ENCODE peak calls at places on chromosomes 11 and 22, in five cellular contexts. Z is A549; B is uterus; F is left ventricle myocardium inferior; A is CD4-positive, alpha-beta T cell. L is an unnamed sample.

GRCh38 chr11:126945319-126945718 is 55.3 kb downstream of the KIRREL3 start:
- DNase-seq in Z (no peak), F (no peak), B (no peak), A (no peak), L (no peak)

GRCh38 chr22:46058591-46059519 is 81.9 kb upstream of the WNT7B start:
- DNase-seq in Z (no peak), F (peak; percentile 26), A (no peak), B (peak; percentile 37), L (no peak)

GRCh38 chr11:119415517-119415916 is 7.5 kb downstream of the THY1 start:
- DNase-seq in Z (no peak), F (no peak), B (no peak), A (no peak), L (no peak)

GRCh38 chr11:130547761-130548490 is 99.5 kb downstream of the ADAMTS15 start:
- DNase-seq in F (no peak), Z (no peak), B (no peak), A (no peak), L (no peak)

GRCh38 chr11:1515082-1516060 is 28.8 kb upstream of the MOB2 start:
- DNase-seq in F (peak; percentile 78), B (peak; percentile 84), Z (peak; percentile 52), A (peak; percentile 75), L (peak; percentile 82)

GRCh38 chr11:110431212-110432073 is 1.7 kb downstream of the FDX1 start:
- DNase-seq in Z (no peak), A (no peak), F (no peak), B (no peak), L (no peak)

GRCh38 chr11:102552447-102553200 is 22.1 kb upstream of the MMP7 start:
- DNase-seq in Z (peak; percentile 96), F (no peak), B (no peak), A (no peak), L (no peak)

GRCh38 chr11:43517518-43517917 is 158.8 kb downstream of the TTC17 start:
- DNase-seq in B (no peak), Z (no peak), F (no peak), A (no peak), L (no peak)

GRCh38 chr11:122709042-122709760 is 53.7 kb downstream of the UBASH3B start:
- DNase-seq in B (no peak), A (no peak), F (no peak), Z (peak; percentile 52), L (no peak)

GRCh38 chr22:50114221-50114981 is 24.6 kb downstream of the MOV10L1 start:
- DNase-seq in A (no peak), F (no peak), Z (no peak), B (no peak), L (no peak)

GRCh38 chr22:35754761-35755160 is 37.1 kb downstream of the APOL5 start:
- DNase-seq in A (no peak), B (no peak), F (no peak), Z (no peak), L (no peak)

GRCh38 chr11:132126973-132127900 is 756.8 kb downstream of the NTM start:
- DNase-seq in Z (no peak), A (no peak), B (peak; percentile 21), F (peak; percentile 28), L (no peak)

GRCh38 chr11:59867946-59868345 is 1.7 kb upstream of the TCN1 start:
- DNase-seq in F (no peak), Z (no peak), A (no peak), B (no peak), L (no peak)

GRCh38 chr22:40597541-40598453 is 38.7 kb downstream of the MRTFA start:
- DNase-seq in Z (no peak), A (no peak), F (no peak), B (no peak), L (no peak)

GRCh38 chr11:122248130-122248529 is 132.1 kb upstream of the BLID start:
- DNase-seq in Z (no peak), F (no peak), B (no peak), A (no peak), L (no peak)

GRCh38 chr22:37263966-37264887 is 18.1 kb upstream of the CYTH4 start:
- DNase-seq in A (no peak), Z (peak; percentile 19), B (no peak), F (no peak), L (no peak)

GRCh38 chr11:702731-703461 is 3.1 kb upstream of the EPS8L2 start:
- DNase-seq in B (peak; percentile 26), Z (no peak), F (no peak), A (no peak), L (no peak)

GRCh38 chr22:31099841-31100761 is 7.3 kb downstream of the SELENOM start:
- DNase-seq in A (no peak), Z (no peak), F (no peak), B (no peak), L (no peak)

GRCh38 chr11:112769573-112769972 is 191.6 kb upstream of the NCAM1 start:
- DNase-seq in A (no peak), B (no peak), F (no peak), Z (no peak), L (no peak)

GRCh38 chr11:6632116-6633073 is 13.2 kb upstream of the TPP1 start:
- DNase-seq in Z (no peak), B (no peak), A (no peak), F (no peak), L (no peak)

GRCh38 chr22:21688706-21689381 is 23.0 kb downstream of the PPIL2 start:
- DNase-seq in Z (no peak), B (no peak), A (no peak), F (no peak), L (no peak)

GRCh38 chr22:36409911-36410756 is 22.4 kb upstream of the MYH9 start:
- DNase-seq in A (peak; percentile 32), Z (no peak), B (peak; percentile 27), F (peak; percentile 75), L (peak; percentile 67)

GRCh38 chr11:129265125-129265788 is 73.1 kb upstream of the ARHGAP32 start:
- DNase-seq in F (no peak), A (no peak), B (no peak), Z (no peak), L (no peak)

GRCh38 chr22:29382575-29383328 is 5.6 kb downstream of the AP1B1 start:
- DNase-seq in A (no peak), B (no peak), Z (no peak), F (no peak), L (no peak)

GRCh38 chr22:30969532-30970355 is 679 bp downstream of the TUG1 start:
- DNase-seq in F (peak; percentile 38), Z (peak; percentile 44), B (no peak), A (no peak), L (no peak)

GRCh38 chr22:23857606-23858483 is at the start of gene SLC2A11:
- DNase-seq in Z (peak; percentile 95), A (peak; percentile 85), F (peak; percentile 97), B (peak; percentile 96), L (peak; percentile 89)

GRCh38 chr22:23859201-23859600 is 1.5 kb downstream of the SLC2A11 start:
- DNase-seq in B (no peak), F (no peak), A (no peak), Z (no peak), L (no peak)

GRCh38 chr22:23858484-23858815 is 775 bp downstream of the SLC2A11 start:
- DNase-seq in A (no peak), F (no peak), B (no peak), Z (no peak), L (no peak)

GRCh38 chr22:23862103-23862502 is 4.4 kb downstream of the SLC2A11 start:
- DNase-seq in A (peak; percentile 16), F (no peak), B (no peak), Z (peak; percentile 59), L (no peak)

GRCh38 chr22:23856721-23857605 is 712 bp upstream of the SLC2A11 start:
- DNase-seq in B (no peak), F (no peak), A (no peak), Z (no peak), L (no peak)
- TF ChIP-seq CTCF in B (no peak), F (peak; percentile 30), A (no peak), Z (no peak), L (no peak)

GRCh38 chr11:94549166-94549565 is 5.4 kb downstream of the FUT4 start:
- DNase-seq in B (no peak), A (no peak), Z (no peak), F (no peak), L (no peak)

GRCh38 chr11:94553938-94554337 is 10.2 kb downstream of the FUT4 start:
- DNase-seq in F (no peak), B (no peak), A (no peak), Z (no peak), L (no peak)

GRCh38 chr11:94545641-94546470 is 2.1 kb downstream of the FUT4 start:
- DNase-seq in A (no peak), F (peak; percentile 19), Z (no peak), B (no peak), L (no peak)

GRCh38 chr11:94546886-94547285 is 3.2 kb downstream of the FUT4 start:
- DNase-seq in Z (no peak), B (no peak), F (no peak), A (no peak), L (no peak)

GRCh38 chr11:94550513-94550912 is 6.8 kb downstream of the FUT4 start:
- DNase-seq in F (no peak), B (no peak), Z (no peak), A (no peak), L (no peak)
- TF ChIP-seq CTCF in F (no peak), B (no peak), Z (no peak), A (no peak), L (no peak)

GRCh38 chr22:17266261-17266971 is 47.2 kb upstream of the ADA2 start:
- DNase-seq in A (no peak), Z (no peak), F (peak; percentile 45), B (no peak), L (no peak)

GRCh38 chr22:17269607-17270261 is 50.5 kb upstream of the ADA2 start:
- DNase-seq in F (no peak), Z (no peak), B (no peak), A (no peak), L (no peak)

GRCh38 chr22:17267661-17268330 is 48.6 kb upstream of the ADA2 start:
- DNase-seq in F (no peak), B (no peak), A (no peak), Z (no peak), L (no peak)

GRCh38 chr22:17269224-17269606 is 50.0 kb upstream of the ADA2 start:
- DNase-seq in A (no peak), Z (no peak), B (no peak), F (no peak), L (no peak)

DNA sequence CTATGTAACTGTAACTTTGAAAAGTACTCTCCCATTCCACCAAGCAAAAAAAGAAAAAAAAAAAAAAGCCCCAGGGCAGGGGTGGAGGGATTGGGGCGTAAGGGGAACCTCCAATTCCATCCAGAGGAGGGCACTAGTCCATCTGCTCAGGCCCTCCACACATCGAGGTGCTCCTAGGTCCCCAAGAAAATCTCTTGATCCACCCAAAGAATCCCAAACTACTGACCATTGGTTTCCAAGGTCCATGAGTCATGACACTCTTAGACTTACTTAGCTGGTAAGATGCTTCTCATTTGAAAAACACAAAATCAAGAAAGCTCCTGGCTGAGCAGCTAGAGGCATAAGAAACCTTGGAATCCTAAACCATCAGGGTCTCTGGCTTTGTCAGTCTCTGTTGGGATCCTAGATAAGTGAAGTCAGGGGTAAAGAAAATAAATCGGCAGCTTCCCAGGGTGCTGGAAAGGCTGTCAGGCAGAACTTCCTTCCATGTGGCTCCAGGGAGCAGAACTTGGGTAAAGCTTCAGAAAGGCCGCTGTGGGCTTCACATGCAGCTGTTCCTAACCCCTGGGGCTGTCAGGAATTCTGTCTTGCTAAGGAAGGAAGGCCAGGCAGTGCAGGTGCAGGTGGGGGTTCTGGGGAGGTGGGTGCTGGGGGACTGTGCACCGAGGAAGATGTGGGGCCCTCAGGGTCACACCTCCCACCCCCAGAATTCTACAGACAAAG is 49.4 kb upstream of the ADA2 start:
- DNase-seq in B (no peak), F (no peak), Z (no peak), A (no peak), L (no peak)
- TF ChIP-seq CTCF in B (no peak), F (peak; percentile 37), Z (no peak), A (no peak), L (no peak)

GRCh38 chr22:26450453-26451185 is 21.6 kb downstream of the ASPHD2 start:
- DNase-seq in A (no peak), F (no peak), Z (no peak), B (no peak), L (no peak)
- TF ChIP-seq CTCF in A (no peak), F (no peak), Z (no peak), B (no peak), L (no peak)

L was measured in natural killer cell.